ENCODE peak calls at places on chromosome X, in five cellular contexts. N is IMR-90; S is activated T-helper 1 cell treated with anti-CD3 and anti-CD28 coated beads, Interleukin-2, amount 50 U/mL, for 16 hours; T is NCI-H1092; O is AG08396. Z is an unnamed sample.

GRCh38 chrX:39854772-39855747 is 242.7 kb downstream of the BCOR start:
- DNase-seq in S (peak), N (no peak), O (no peak), T (no peak), Z (no peak)

GRCh38 chrX:19535481-19535880 is 20.2 kb upstream of the MAP3K15 start:
- DNase-seq in O (peak), N (peak), S (no peak), T (no peak), Z (peak)

GRCh38 chrX:110409925-110410324 is 51.3 kb downstream of the RTL9 start:
- DNase-seq in T (no peak), O (no peak), N (peak), S (no peak), Z (no peak)

GRCh38 chrX:151004085-151004484 is 20.9 kb downstream of the HMGB3 start:
- DNase-seq in O (no peak), S (no peak), N (peak), T (no peak), Z (no peak)

GRCh38 chrX:114365045-114365834 is 218.6 kb upstream of the HTR2C start:
- DNase-seq in N (no peak), T (no peak), S (no peak), O (no peak), Z (no peak)

GRCh38 chrX:125436855-125437254 is 117.2 kb downstream of the TEX13C start:
- DNase-seq in S (no peak), T (no peak), O (no peak), N (no peak), Z (no peak)

GRCh38 chrX:8868070-8868795 is 67.0 kb upstream of the FAM9A start:
- DNase-seq in S (no peak), O (peak), T (no peak), N (peak), Z (no peak)

GRCh38 chrX:153433781-153434285 is 12.0 kb downstream of the TREX2 start:
- DNase-seq in N (no peak), O (no peak), S (no peak), T (no peak), Z (no peak)

GRCh38 chrX:34659575-34659974 is 2.5 kb upstream of the TMEM47 start:
- DNase-seq in T (no peak), S (no peak), O (no peak), N (no peak), Z (no peak)

GRCh38 chrX:100731441-100732281 is at the start of gene SYTL4:
- DNase-seq in O (peak), N (no peak), S (no peak), T (peak), Z (no peak)